ENCODE peak calls at places on chromosomes 11 and 22, in ten cellular contexts. One of them, this sample, is unnamed.

GRCh38 chr11:43643898-43644625 is 36.5 kb upstream of the HSD17B12 start:
- DNase-seq in iPS-NIHi11: peak
- DNase-seq in amygdala: peak
- DNase-seq in T-helper 2 cell: peak
- DNase-seq in Daoy: peak
- DNase-seq in cerebellar cortex: peak
- DNase-seq in CD8-positive, alpha-beta T cell: peak
- DNase-seq in stimulated activated CD8-positive, alpha-beta memory T cell treated with anti-CD3 and anti-CD28 coated beads, Interleukin-4, amount 100 ng/mL, for 1 hour: peak
- DNase-seq in fibroblast of pulmonary artery: peak
- DNase-seq in type B pancreatic cell: peak
- DNase-seq in this sample: peak

GRCh38 chr11:1130276-1131032 is 27.3 kb upstream of the MUC5AC start:
- DNase-seq in amygdala: no peak
- DNase-seq in Daoy: no peak
- DNase-seq in type B pancreatic cell: peak
- DNase-seq in cerebellar cortex: no peak
- DNase-seq in T-helper 2 cell: no peak
- DNase-seq in iPS-NIHi11: no peak
- DNase-seq in fibroblast of pulmonary artery: no peak
- DNase-seq in stimulated activated CD8-positive, alpha-beta memory T cell treated with anti-CD3 and anti-CD28 coated beads, Interleukin-4, amount 100 ng/mL, for 1 hour: no peak
- DNase-seq in CD8-positive, alpha-beta T cell: peak
- DNase-seq in this sample: peak

GRCh38 chr11:120632579-120632978 is 121.0 kb downstream of the GRIK4 start:
- DNase-seq in CD8-positive, alpha-beta T cell: no peak
- DNase-seq in iPS-NIHi11: peak
- DNase-seq in amygdala: no peak
- DNase-seq in cerebellar cortex: no peak
- DNase-seq in T-helper 2 cell: no peak
- DNase-seq in fibroblast of pulmonary artery: no peak
- DNase-seq in stimulated activated CD8-positive, alpha-beta memory T cell treated with anti-CD3 and anti-CD28 coated beads, Interleukin-4, amount 100 ng/mL, for 1 hour: no peak
- DNase-seq in type B pancreatic cell: no peak
- DNase-seq in Daoy: no peak
- DNase-seq in this sample: no peak

GRCh38 chr11:130865091-130865771 is 51.0 kb downstream of the SNX19 start:
- DNase-seq in cerebellar cortex: no peak
- DNase-seq in T-helper 2 cell: no peak
- DNase-seq in amygdala: no peak
- DNase-seq in CD8-positive, alpha-beta T cell: no peak
- DNase-seq in stimulated activated CD8-positive, alpha-beta memory T cell treated with anti-CD3 and anti-CD28 coated beads, Interleukin-4, amount 100 ng/mL, for 1 hour: no peak
- DNase-seq in iPS-NIHi11: peak
- DNase-seq in fibroblast of pulmonary artery: no peak
- DNase-seq in type B pancreatic cell: no peak
- DNase-seq in Daoy: no peak
- DNase-seq in this sample: no peak

GRCh38 chr11:1870326-1870696 is 17.4 kb downstream of the LSP1 start:
- DNase-seq in stimulated activated CD8-positive, alpha-beta memory T cell treated with anti-CD3 and anti-CD28 coated beads, Interleukin-4, amount 100 ng/mL, for 1 hour: no peak
- DNase-seq in cerebellar cortex: no peak
- DNase-seq in amygdala: no peak
- DNase-seq in fibroblast of pulmonary artery: no peak
- DNase-seq in T-helper 2 cell: no peak
- DNase-seq in CD8-positive, alpha-beta T cell: no peak
- DNase-seq in iPS-NIHi11: no peak
- DNase-seq in Daoy: no peak
- DNase-seq in type B pancreatic cell: no peak
- DNase-seq in this sample: peak

GRCh38 chr11:83033972-83034672 is 37.6 kb downstream of the RAB30 start:
- DNase-seq in T-helper 2 cell: peak
- DNase-seq in CD8-positive, alpha-beta T cell: no peak
- DNase-seq in fibroblast of pulmonary artery: peak
- DNase-seq in Daoy: peak
- DNase-seq in iPS-NIHi11: no peak
- DNase-seq in amygdala: peak
- DNase-seq in cerebellar cortex: peak
- DNase-seq in stimulated activated CD8-positive, alpha-beta memory T cell treated with anti-CD3 and anti-CD28 coated beads, Interleukin-4, amount 100 ng/mL, for 1 hour: no peak
- DNase-seq in type B pancreatic cell: no peak
- DNase-seq in this sample: no peak

GRCh38 chr11:111299111-111300026 is 1.0 kb downstream of the POU2AF3 start:
- DNase-seq in fibroblast of pulmonary artery: peak
- DNase-seq in type B pancreatic cell: peak
- DNase-seq in stimulated activated CD8-positive, alpha-beta memory T cell treated with anti-CD3 and anti-CD28 coated beads, Interleukin-4, amount 100 ng/mL, for 1 hour: no peak
- DNase-seq in Daoy: peak
- DNase-seq in T-helper 2 cell: no peak
- DNase-seq in cerebellar cortex: peak
- DNase-seq in CD8-positive, alpha-beta T cell: no peak
- DNase-seq in iPS-NIHi11: peak
- DNase-seq in amygdala: peak
- DNase-seq in this sample: peak

GRCh38 chr22:17167486-17167885 is 8.4 kb upstream of the HDHD5 start:
- DNase-seq in amygdala: peak
- DNase-seq in fibroblast of pulmonary artery: no peak
- DNase-seq in CD8-positive, alpha-beta T cell: no peak
- DNase-seq in Daoy: no peak
- DNase-seq in type B pancreatic cell: no peak
- DNase-seq in iPS-NIHi11: no peak
- DNase-seq in cerebellar cortex: peak
- DNase-seq in T-helper 2 cell: no peak
- DNase-seq in stimulated activated CD8-positive, alpha-beta memory T cell treated with anti-CD3 and anti-CD28 coated beads, Interleukin-4, amount 100 ng/mL, for 1 hour: no peak
- DNase-seq in this sample: no peak

GRCh38 chr11:126415669-126416420 is 60.4 kb downstream of the ST3GAL4 start:
- DNase-seq in CD8-positive, alpha-beta T cell: no peak
- DNase-seq in T-helper 2 cell: no peak
- DNase-seq in type B pancreatic cell: no peak
- DNase-seq in fibroblast of pulmonary artery: peak
- DNase-seq in stimulated activated CD8-positive, alpha-beta memory T cell treated with anti-CD3 and anti-CD28 coated beads, Interleukin-4, amount 100 ng/mL, for 1 hour: no peak
- DNase-seq in cerebellar cortex: no peak
- DNase-seq in iPS-NIHi11: no peak
- DNase-seq in Daoy: no peak
- DNase-seq in amygdala: peak
- DNase-seq in this sample: peak

GRCh38 chr22:17098379-17098819 is 13.6 kb downstream of the IL17RA start:
- DNase-seq in T-helper 2 cell: peak
- DNase-seq in Daoy: no peak
- DNase-seq in CD8-positive, alpha-beta T cell: peak
- DNase-seq in fibroblast of pulmonary artery: peak
- DNase-seq in cerebellar cortex: no peak
- DNase-seq in amygdala: no peak
- DNase-seq in type B pancreatic cell: no peak
- DNase-seq in iPS-NIHi11: no peak
- DNase-seq in stimulated activated CD8-positive, alpha-beta memory T cell treated with anti-CD3 and anti-CD28 coated beads, Interleukin-4, amount 100 ng/mL, for 1 hour: no peak
- DNase-seq in this sample: no peak

GRCh38 chr11:120985718-120986569 is 38.0 kb upstream of the TBCEL start:
- DNase-seq in type B pancreatic cell: no peak
- DNase-seq in stimulated activated CD8-positive, alpha-beta memory T cell treated with anti-CD3 and anti-CD28 coated beads, Interleukin-4, amount 100 ng/mL, for 1 hour: no peak
- DNase-seq in iPS-NIHi11: peak
- DNase-seq in fibroblast of pulmonary artery: peak
- DNase-seq in cerebellar cortex: no peak
- DNase-seq in amygdala: peak
- DNase-seq in Daoy: peak
- DNase-seq in T-helper 2 cell: peak
- DNase-seq in CD8-positive, alpha-beta T cell: peak
- DNase-seq in this sample: peak

GRCh38 chr11:77294040-77294439 is 7.4 kb downstream of the GDPD4 start:
- DNase-seq in CD8-positive, alpha-beta T cell: no peak
- DNase-seq in T-helper 2 cell: peak
- DNase-seq in amygdala: no peak
- DNase-seq in iPS-NIHi11: no peak
- DNase-seq in type B pancreatic cell: no peak
- DNase-seq in cerebellar cortex: no peak
- DNase-seq in stimulated activated CD8-positive, alpha-beta memory T cell treated with anti-CD3 and anti-CD28 coated beads, Interleukin-4, amount 100 ng/mL, for 1 hour: no peak
- DNase-seq in Daoy: no peak
- DNase-seq in fibroblast of pulmonary artery: no peak
- DNase-seq in this sample: no peak

GRCh38 chr11:2210366-2211112 is 38.9 kb upstream of the TH start:
- DNase-seq in fibroblast of pulmonary artery: no peak
- DNase-seq in Daoy: no peak
- DNase-seq in stimulated activated CD8-positive, alpha-beta memory T cell treated with anti-CD3 and anti-CD28 coated beads, Interleukin-4, amount 100 ng/mL, for 1 hour: no peak
- DNase-seq in iPS-NIHi11: no peak
- DNase-seq in cerebellar cortex: no peak
- DNase-seq in CD8-positive, alpha-beta T cell: no peak
- DNase-seq in amygdala: no peak
- DNase-seq in T-helper 2 cell: no peak
- DNase-seq in type B pancreatic cell: peak
- DNase-seq in this sample: peak